ENCODE peak calls at places on chromosomes 5 and 9, in eight cellular contexts. W is dorsolateral prefrontal cortex, E is astrocyte, V is right cardiac atrium, I is left ventricle myocardium inferior, R is psoas muscle, Y is brain microvascular endothelial cell, B is HepG2. C is an unnamed sample.

GRCh38 chr9:133515615-133516255 is 9.0 kb downstream of the MYMK start:
- DNase-seq in R (peak; percentile 29), V (peak; percentile 16), I (no peak), Y (no peak), E (no peak), B (no peak), W (no peak), C (no peak)

GRCh38 chr5:131394128-131394527 is 130.3 kb downstream of the CDC42SE2 start:
- DNase-seq in W (no peak), V (no peak), Y (no peak), B (no peak), R (no peak), I (no peak), E (peak; percentile 59), C (no peak)

GRCh38 chr5:133390416-133391155 is 221.8 kb downstream of the FSTL4 start:
- DNase-seq in W (no peak), I (no peak), R (no peak), E (no peak), V (no peak), B (no peak), Y (no peak), C (no peak)

GRCh38 chr9:124030969-124031451 is 19.4 kb downstream of the LHX2 start:
- DNase-seq in I (no peak), W (no peak), E (peak; percentile 87), B (no peak), V (no peak), R (no peak), Y (no peak), C (peak; percentile 28)

GRCh38 chr5:7325975-7326911 is 69.7 kb upstream of the ADCY2 start:
- DNase-seq in W (no peak), R (no peak), B (no peak), I (no peak), E (no peak), Y (no peak), V (no peak), C (no peak)

GRCh38 chr5:28862137-28862859 is 1823.9 kb upstream of the CDH9 start:
- DNase-seq in Y (no peak), I (no peak), B (peak; percentile 1), V (no peak), W (no peak), E (no peak), R (no peak), C (no peak)

GRCh38 chr5:43602818-43603534 is at the start of gene NNT:
- DNase-seq in I (peak; percentile 87), B (peak; percentile 61), W (peak; percentile 74), V (peak; percentile 81), E (peak; percentile 26), Y (peak; percentile 12), R (peak; percentile 87), C (peak; percentile 65)

GRCh38 chr5:42784132-42784531 is 27.5 kb downstream of the CCDC152 start:
- DNase-seq in R (no peak), V (no peak), E (peak; percentile 9), I (no peak), Y (no peak), W (no peak), B (no peak), C (no peak)

GRCh38 chr5:18764161-18764560 is 1129.9 kb downstream of the TAF11L14 start:
- DNase-seq in R (no peak), Y (no peak), W (no peak), V (no peak), B (no peak), E (no peak), I (no peak), C (no peak)

GRCh38 chr5:2410451-2410850 is 341.0 kb downstream of the IRX2 start:
- DNase-seq in E (no peak), Y (no peak), W (no peak), B (no peak), I (no peak), R (no peak), V (no peak), C (no peak)
- H3K4me3 ChIP-seq in E (no peak overlapping the region), Y (no peak overlapping the region), W (no peak overlapping the region), B (no peak overlapping the region), I (no peak overlapping the region), R (no peak overlapping the region), V (no peak overlapping the region), C (no peak overlapping the region)

DNA sequence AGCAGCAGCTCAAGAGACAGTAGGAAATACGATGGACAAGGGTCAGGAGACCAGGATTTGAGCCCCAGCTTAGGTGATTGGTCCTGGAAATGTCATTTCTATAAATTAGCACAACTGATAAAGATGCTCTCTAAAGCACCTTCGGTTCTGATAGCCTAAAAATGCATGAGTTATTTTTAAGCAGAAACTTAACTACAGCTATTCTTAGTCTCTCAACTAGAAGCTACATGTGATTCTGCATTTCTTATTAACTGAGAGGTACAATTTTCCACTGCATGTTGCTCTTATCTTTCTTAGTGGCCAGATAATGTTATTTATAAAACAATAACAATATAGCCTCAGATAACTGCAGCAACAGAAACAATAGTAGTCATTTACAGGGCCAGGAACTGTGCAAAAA is 136.4 kb downstream of the GRIA1 start:
- DNase-seq in R (no peak), I (no peak), B (no peak), Y (no peak), E (no peak), W (no peak), V (no peak), C (no peak)
- H3K27ac ChIP-seq in R (no peak overlapping the region), I (peak overlapping the region; percentile 67), B (no peak overlapping the region), Y (no peak overlapping the region), E (no peak overlapping the region), W (no peak overlapping the region), V (no peak overlapping the region), C (no peak overlapping the region)

GRCh38 chr5:2750026-2750757 is 1.3 kb downstream of the IRX2 start:
- DNase-seq in W (no peak), Y (no peak), E (no peak), V (no peak), B (no peak), R (no peak), I (no peak), C (no peak)

GRCh38 chr5:2752875-2753435 is 1.5 kb upstream of the IRX2 start:
- DNase-seq in I (no peak), W (no peak), R (no peak), B (no peak), E (no peak), Y (no peak), V (no peak), C (no peak)

GRCh38 chr5:2752059-2752874 is 790 bp upstream of the IRX2 start:
- DNase-seq in R (no peak), B (no peak), Y (no peak), V (no peak), E (no peak), I (no peak), W (no peak), C (no peak)

GRCh38 chr5:2750758-2751464 is 566 bp downstream of the IRX2 start:
- DNase-seq in I (no peak), V (no peak), B (no peak), W (no peak), R (no peak), Y (no peak), E (no peak), C (no peak)

GRCh38 chr5:2751592-2752021 is at the start of gene IRX2:
- DNase-seq in W (no peak), I (peak; percentile 79), Y (no peak), E (peak; percentile 96), R (peak; percentile 71), V (peak; percentile 74), B (no peak), C (peak; percentile 61)
- H3K4me3 ChIP-seq in W (no peak within 1 kb of the TSS), I (peak within 1 kb of the TSS; percentile 59), Y (peak within 1 kb of the TSS; percentile 34), E (peak within 1 kb of the TSS; percentile 77), R (peak within 1 kb of the TSS; percentile 50), V (peak within 1 kb of the TSS; percentile 51), B (no peak within 1 kb of the TSS), C (peak within 1 kb of the TSS; percentile 46)

GRCh38 chr5:55712023-55712859 is at the start of gene SLC38A9:
- DNase-seq in V (peak; percentile 97), B (peak; percentile 91), R (peak; percentile 98), Y (peak; percentile 93), E (peak; percentile 86), I (peak; percentile 96), W (peak; percentile 94), C (peak; percentile 93)

GRCh38 chr5:55713871-55714270 is 1.7 kb upstream of the SLC38A9 start:
- DNase-seq in B (no peak), R (no peak), W (no peak), E (no peak), Y (no peak), I (no peak), V (no peak), C (no peak)

GRCh38 chr5:55708732-55709131 is 3.4 kb downstream of the SLC38A9 start:
- DNase-seq in R (no peak), E (no peak), B (no peak), Y (no peak), I (no peak), W (no peak), V (no peak), C (no peak)

GRCh38 chr5:55714339-55714738 is 2.2 kb upstream of the SLC38A9 start:
- DNase-seq in E (no peak), Y (no peak), R (no peak), B (no peak), V (no peak), W (no peak), I (no peak), C (peak; percentile 29)

GRCh38 chr5:55711531-55712022 is 547 bp downstream of the SLC38A9 start:
- DNase-seq in B (no peak), E (no peak), R (no peak), V (no peak), Y (no peak), I (no peak), W (no peak), C (no peak)
- H3K27ac ChIP-seq in B (peak overlapping the region; percentile 48), E (peak overlapping the region; percentile 50), R (peak overlapping the region; percentile 72), V (no peak overlapping the region), Y (no peak overlapping the region), I (peak overlapping the region; percentile 73), W (no peak overlapping the region), C (peak overlapping the region; percentile 79)

DNA sequence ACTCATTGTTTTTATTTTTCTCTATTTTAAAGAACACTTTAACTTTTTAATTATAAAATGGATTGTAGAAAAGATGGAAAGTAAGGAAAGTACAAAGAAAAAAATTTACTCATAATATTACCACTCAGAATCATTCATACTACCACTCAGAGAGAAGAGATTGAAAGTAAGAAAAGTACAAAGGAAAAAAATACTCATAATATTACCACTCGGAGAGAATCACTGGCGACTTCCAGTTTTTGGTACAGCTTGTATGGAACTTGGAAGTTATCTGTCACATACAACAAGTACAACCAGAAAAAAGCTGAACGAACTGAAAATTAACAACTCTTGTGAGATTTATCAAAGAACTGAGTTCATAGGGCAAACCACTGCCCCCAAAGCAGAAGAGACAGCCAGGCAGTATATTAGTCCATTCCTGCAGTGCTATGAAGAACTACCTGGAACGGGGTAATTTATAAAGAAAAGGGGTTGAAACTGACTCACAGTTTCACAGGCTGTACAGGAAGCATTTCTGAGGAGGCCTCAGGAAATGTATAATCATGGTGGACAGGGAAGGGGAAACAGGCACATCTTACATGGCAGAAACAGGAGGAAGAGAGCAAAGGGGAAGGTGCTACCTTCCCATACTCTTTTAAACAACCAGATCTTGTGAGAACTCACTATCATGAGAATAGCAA is 183.9 kb downstream of the SMARCA2 start:
- DNase-seq in B (no peak), Y (no peak), E (no peak), R (no peak), W (no peak), I (no peak), V (no peak), C (no peak)
- H3K4me3 ChIP-seq in B (no peak overlapping the region), Y (no peak overlapping the region), E (no peak overlapping the region), R (no peak overlapping the region), W (no peak overlapping the region), I (no peak overlapping the region), V (no peak overlapping the region), C (no peak overlapping the region)

GRCh38 chr5:62281411-62281810 is 24.6 kb upstream of the KIF2A start:
- DNase-seq in B (no peak), E (no peak), W (no peak), I (no peak), Y (no peak), R (no peak), V (no peak), C (no peak)
- H3K27ac ChIP-seq in B (no peak overlapping the region), E (no peak overlapping the region), W (no peak overlapping the region), I (no peak overlapping the region), Y (no peak overlapping the region), R (no peak overlapping the region), V (no peak overlapping the region), C (no peak overlapping the region)

C was measured in small intestine.